ENCODE peak calls at places on chromosomes 12 and 14, in ten cellular contexts. One of them, this sample, is unnamed.

GRCh38 chr12:40312982-40313576 is 88.3 kb downstream of the LRRK2 start:
- DNase-seq in foreskin fibroblast: peak
- DNase-seq in HCT116: no peak
- DNase-seq in choroid plexus epithelial cell: peak
- DNase-seq in skeletal muscle cell: no peak
- DNase-seq in CD8-positive, alpha-beta memory T cell: no peak
- DNase-seq in heart left ventricle: no peak
- DNase-seq in CD8-positive, alpha-beta T cell: no peak
- DNase-seq in lung: no peak
- DNase-seq in aorta: no peak
- DNase-seq in this sample: no peak

GRCh38 chr12:100356646-100357223 is at the start of gene SLC17A8:
- DNase-seq in foreskin fibroblast: peak
- DNase-seq in HCT116: no peak
- DNase-seq in choroid plexus epithelial cell: no peak
- DNase-seq in skeletal muscle cell: no peak
- DNase-seq in CD8-positive, alpha-beta memory T cell: no peak
- DNase-seq in heart left ventricle: no peak
- DNase-seq in CD8-positive, alpha-beta T cell: no peak
- DNase-seq in lung: no peak
- DNase-seq in aorta: no peak
- DNase-seq in this sample: no peak

GRCh38 chr12:79217306-79217705 is 352.7 kb downstream of the SYT1 start:
- DNase-seq in foreskin fibroblast: no peak
- DNase-seq in HCT116: no peak
- DNase-seq in choroid plexus epithelial cell: no peak
- DNase-seq in skeletal muscle cell: no peak
- DNase-seq in CD8-positive, alpha-beta memory T cell: no peak
- DNase-seq in heart left ventricle: no peak
- DNase-seq in CD8-positive, alpha-beta T cell: no peak
- DNase-seq in lung: no peak
- DNase-seq in aorta: no peak
- DNase-seq in this sample: no peak

GRCh38 chr14:59243174-59243573 is 54.7 kb downstream of the DAAM1 start:
- DNase-seq in foreskin fibroblast: no peak
- DNase-seq in HCT116: no peak
- DNase-seq in choroid plexus epithelial cell: no peak
- DNase-seq in skeletal muscle cell: no peak
- DNase-seq in CD8-positive, alpha-beta memory T cell: no peak
- DNase-seq in heart left ventricle: no peak
- DNase-seq in CD8-positive, alpha-beta T cell: no peak
- DNase-seq in lung: no peak
- DNase-seq in aorta: no peak
- DNase-seq in this sample: no peak

GRCh38 chr12:4290011-4290790 is 16.6 kb downstream of the CCND2 start:
- DNase-seq in foreskin fibroblast: no peak
- DNase-seq in HCT116: no peak
- DNase-seq in choroid plexus epithelial cell: no peak
- DNase-seq in skeletal muscle cell: no peak
- DNase-seq in CD8-positive, alpha-beta memory T cell: no peak
- DNase-seq in heart left ventricle: peak
- DNase-seq in CD8-positive, alpha-beta T cell: no peak
- DNase-seq in lung: no peak
- DNase-seq in aorta: no peak
- DNase-seq in this sample: no peak

GRCh38 chr12:105978276-105978675 is 160.5 kb downstream of the NUAK1 start:
- DNase-seq in foreskin fibroblast: no peak
- DNase-seq in HCT116: no peak
- DNase-seq in choroid plexus epithelial cell: no peak
- DNase-seq in skeletal muscle cell: no peak
- DNase-seq in CD8-positive, alpha-beta memory T cell: no peak
- DNase-seq in heart left ventricle: no peak
- DNase-seq in CD8-positive, alpha-beta T cell: no peak
- DNase-seq in lung: no peak
- DNase-seq in aorta: no peak
- DNase-seq in this sample: no peak

GRCh38 chr14:104322531-104323466 is 184.4 kb downstream of the KIF26A start:
- DNase-seq in foreskin fibroblast: no peak
- DNase-seq in HCT116: no peak
- DNase-seq in choroid plexus epithelial cell: no peak
- DNase-seq in skeletal muscle cell: no peak
- DNase-seq in CD8-positive, alpha-beta memory T cell: no peak
- DNase-seq in heart left ventricle: no peak
- DNase-seq in CD8-positive, alpha-beta T cell: no peak
- DNase-seq in lung: no peak
- DNase-seq in aorta: no peak
- DNase-seq in this sample: no peak

GRCh38 chr14:101115652-101116051 is 212.1 kb upstream of the RTL1 start:
- DNase-seq in foreskin fibroblast: no peak
- DNase-seq in HCT116: no peak
- DNase-seq in choroid plexus epithelial cell: no peak
- DNase-seq in skeletal muscle cell: no peak
- DNase-seq in CD8-positive, alpha-beta memory T cell: no peak
- DNase-seq in heart left ventricle: no peak
- DNase-seq in CD8-positive, alpha-beta T cell: no peak
- DNase-seq in lung: no peak
- DNase-seq in aorta: no peak
- DNase-seq in this sample: no peak

GRCh38 chr12:108630481-108631207 is 3.0 kb downstream of the SELPLG start:
- DNase-seq in foreskin fibroblast: peak
- DNase-seq in HCT116: no peak
- DNase-seq in choroid plexus epithelial cell: peak
- DNase-seq in skeletal muscle cell: no peak
- DNase-seq in CD8-positive, alpha-beta memory T cell: peak
- DNase-seq in heart left ventricle: peak
- DNase-seq in CD8-positive, alpha-beta T cell: no peak
- DNase-seq in lung: no peak
- DNase-seq in aorta: peak
- DNase-seq in this sample: no peak

GRCh38 chr12:131007031-131007793 is 53.5 kb downstream of the ADGRD1 start:
- DNase-seq in foreskin fibroblast: peak
- DNase-seq in HCT116: no peak
- DNase-seq in choroid plexus epithelial cell: no peak
- DNase-seq in skeletal muscle cell: no peak
- DNase-seq in CD8-positive, alpha-beta memory T cell: peak
- DNase-seq in heart left ventricle: peak
- DNase-seq in CD8-positive, alpha-beta T cell: no peak
- DNase-seq in lung: no peak
- DNase-seq in aorta: peak
- DNase-seq in this sample: peak

GRCh38 chr12:113097716-113098427 is 37.7 kb downstream of the RASAL1 start:
- DNase-seq in foreskin fibroblast: peak
- DNase-seq in HCT116: no peak
- DNase-seq in choroid plexus epithelial cell: peak
- DNase-seq in skeletal muscle cell: no peak
- DNase-seq in CD8-positive, alpha-beta memory T cell: no peak
- DNase-seq in heart left ventricle: peak
- DNase-seq in CD8-positive, alpha-beta T cell: no peak
- DNase-seq in lung: no peak
- DNase-seq in aorta: no peak
- DNase-seq in this sample: peak

GRCh38 chr12:120093592-120094355 is 22.8 kb downstream of the RAB35 start:
- DNase-seq in foreskin fibroblast: no peak
- DNase-seq in HCT116: no peak
- DNase-seq in choroid plexus epithelial cell: peak
- DNase-seq in skeletal muscle cell: no peak
- DNase-seq in CD8-positive, alpha-beta memory T cell: no peak
- DNase-seq in heart left ventricle: no peak
- DNase-seq in CD8-positive, alpha-beta T cell: no peak
- DNase-seq in lung: no peak
- DNase-seq in aorta: peak
- DNase-seq in this sample: no peak
- H3K4me3 ChIP-seq in foreskin fibroblast: no peak
- H3K4me3 ChIP-seq in HCT116: no peak
- H3K4me3 ChIP-seq in choroid plexus epithelial cell: no peak
- H3K4me3 ChIP-seq in skeletal muscle cell: no peak
- H3K4me3 ChIP-seq in CD8-positive, alpha-beta memory T cell: no peak
- H3K4me3 ChIP-seq in heart left ventricle: no peak
- H3K4me3 ChIP-seq in CD8-positive, alpha-beta T cell: no peak
- H3K4me3 ChIP-seq in lung: no peak
- H3K4me3 ChIP-seq in aorta: no peak
- H3K4me3 ChIP-seq in this sample: no peak

DNA sequence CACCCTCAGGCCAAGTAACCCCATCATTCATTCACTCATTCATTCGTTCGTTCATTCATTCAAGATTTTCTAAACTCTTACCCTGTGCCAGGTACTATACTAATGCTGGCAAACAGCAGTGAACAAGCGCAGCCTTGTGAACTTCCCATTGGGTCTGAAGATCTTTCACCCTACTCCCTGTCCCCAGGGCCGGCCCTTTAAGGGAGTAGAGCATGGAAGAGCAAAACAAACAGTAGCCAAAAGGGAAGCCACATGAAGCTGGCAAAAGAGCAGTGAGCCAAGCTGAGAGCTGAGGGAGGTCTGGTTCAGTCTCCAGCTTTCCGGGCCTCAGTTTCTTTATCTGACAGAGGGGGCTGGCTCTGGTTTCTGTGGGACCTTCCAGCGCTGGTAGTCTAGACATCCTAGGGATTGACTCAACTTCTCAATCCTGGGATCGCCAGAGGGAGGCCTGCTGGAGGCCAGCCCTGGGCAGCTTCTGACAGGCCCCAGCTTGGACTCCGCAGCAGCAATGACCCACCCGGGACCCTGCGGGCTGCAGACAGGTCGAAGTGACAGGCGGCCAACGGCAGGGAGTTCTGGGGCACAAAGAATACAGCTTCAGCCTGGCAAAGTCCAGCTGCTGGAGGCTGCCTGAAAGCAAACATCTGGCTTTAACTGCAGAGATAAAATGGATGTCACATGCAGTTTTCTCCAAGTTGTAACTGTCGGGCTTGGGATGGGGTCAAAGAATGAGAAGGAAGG is 27.1 kb downstream of the ACTN1 start:
- DNase-seq in foreskin fibroblast: no peak
- DNase-seq in HCT116: no peak
- DNase-seq in choroid plexus epithelial cell: no peak
- DNase-seq in skeletal muscle cell: no peak
- DNase-seq in CD8-positive, alpha-beta memory T cell: no peak
- DNase-seq in heart left ventricle: no peak
- DNase-seq in CD8-positive, alpha-beta T cell: no peak
- DNase-seq in lung: no peak
- DNase-seq in aorta: no peak
- DNase-seq in this sample: no peak
- H3K4me3 ChIP-seq in foreskin fibroblast: peak
- H3K4me3 ChIP-seq in HCT116: no peak
- H3K4me3 ChIP-seq in choroid plexus epithelial cell: no peak
- H3K4me3 ChIP-seq in skeletal muscle cell: no peak
- H3K4me3 ChIP-seq in CD8-positive, alpha-beta memory T cell: no peak
- H3K4me3 ChIP-seq in heart left ventricle: no peak
- H3K4me3 ChIP-seq in CD8-positive, alpha-beta T cell: peak
- H3K4me3 ChIP-seq in lung: no peak
- H3K4me3 ChIP-seq in aorta: no peak
- H3K4me3 ChIP-seq in this sample: no peak

GRCh38 chr12:6957151-6957701 is 6.1 kb downstream of the PTPN6 start:
- DNase-seq in foreskin fibroblast: no peak
- DNase-seq in HCT116: no peak
- DNase-seq in choroid plexus epithelial cell: no peak
- DNase-seq in skeletal muscle cell: no peak
- DNase-seq in CD8-positive, alpha-beta memory T cell: peak
- DNase-seq in heart left ventricle: no peak
- DNase-seq in CD8-positive, alpha-beta T cell: no peak
- DNase-seq in lung: no peak
- DNase-seq in aorta: no peak
- DNase-seq in this sample: no peak

GRCh38 chr12:6960291-6961277 is 9.4 kb downstream of the PTPN6 start:
- DNase-seq in foreskin fibroblast: peak
- DNase-seq in HCT116: no peak
- DNase-seq in choroid plexus epithelial cell: peak
- DNase-seq in skeletal muscle cell: no peak
- DNase-seq in CD8-positive, alpha-beta memory T cell: peak
- DNase-seq in heart left ventricle: peak
- DNase-seq in CD8-positive, alpha-beta T cell: no peak
- DNase-seq in lung: no peak
- DNase-seq in aorta: no peak
- DNase-seq in this sample: peak

GRCh38 chr12:6959376-6960290 is 8.5 kb downstream of the PTPN6 start:
- DNase-seq in foreskin fibroblast: no peak
- DNase-seq in HCT116: no peak
- DNase-seq in choroid plexus epithelial cell: no peak
- DNase-seq in skeletal muscle cell: no peak
- DNase-seq in CD8-positive, alpha-beta memory T cell: peak
- DNase-seq in heart left ventricle: no peak
- DNase-seq in CD8-positive, alpha-beta T cell: no peak
- DNase-seq in lung: no peak
- DNase-seq in aorta: peak
- DNase-seq in this sample: peak

GRCh38 chr12:6957741-6958608 is 6.8 kb downstream of the PTPN6 start:
- DNase-seq in foreskin fibroblast: no peak
- DNase-seq in HCT116: no peak
- DNase-seq in choroid plexus epithelial cell: no peak
- DNase-seq in skeletal muscle cell: no peak
- DNase-seq in CD8-positive, alpha-beta memory T cell: peak
- DNase-seq in heart left ventricle: no peak
- DNase-seq in CD8-positive, alpha-beta T cell: no peak
- DNase-seq in lung: no peak
- DNase-seq in aorta: no peak
- DNase-seq in this sample: no peak

GRCh38 chr12:6958609-6959375 is 7.6 kb downstream of the PTPN6 start:
- DNase-seq in foreskin fibroblast: no peak
- DNase-seq in HCT116: no peak
- DNase-seq in choroid plexus epithelial cell: no peak
- DNase-seq in skeletal muscle cell: no peak
- DNase-seq in CD8-positive, alpha-beta memory T cell: peak
- DNase-seq in heart left ventricle: no peak
- DNase-seq in CD8-positive, alpha-beta T cell: no peak
- DNase-seq in lung: no peak
- DNase-seq in aorta: no peak
- DNase-seq in this sample: peak
- H3K4me3 ChIP-seq in foreskin fibroblast: no peak
- H3K4me3 ChIP-seq in HCT116: no peak
- H3K4me3 ChIP-seq in choroid plexus epithelial cell: no peak
- H3K4me3 ChIP-seq in skeletal muscle cell: no peak
- H3K4me3 ChIP-seq in CD8-positive, alpha-beta memory T cell: peak
- H3K4me3 ChIP-seq in heart left ventricle: peak
- H3K4me3 ChIP-seq in CD8-positive, alpha-beta T cell: peak
- H3K4me3 ChIP-seq in lung: no peak
- H3K4me3 ChIP-seq in aorta: no peak
- H3K4me3 ChIP-seq in this sample: no peak

DNA sequence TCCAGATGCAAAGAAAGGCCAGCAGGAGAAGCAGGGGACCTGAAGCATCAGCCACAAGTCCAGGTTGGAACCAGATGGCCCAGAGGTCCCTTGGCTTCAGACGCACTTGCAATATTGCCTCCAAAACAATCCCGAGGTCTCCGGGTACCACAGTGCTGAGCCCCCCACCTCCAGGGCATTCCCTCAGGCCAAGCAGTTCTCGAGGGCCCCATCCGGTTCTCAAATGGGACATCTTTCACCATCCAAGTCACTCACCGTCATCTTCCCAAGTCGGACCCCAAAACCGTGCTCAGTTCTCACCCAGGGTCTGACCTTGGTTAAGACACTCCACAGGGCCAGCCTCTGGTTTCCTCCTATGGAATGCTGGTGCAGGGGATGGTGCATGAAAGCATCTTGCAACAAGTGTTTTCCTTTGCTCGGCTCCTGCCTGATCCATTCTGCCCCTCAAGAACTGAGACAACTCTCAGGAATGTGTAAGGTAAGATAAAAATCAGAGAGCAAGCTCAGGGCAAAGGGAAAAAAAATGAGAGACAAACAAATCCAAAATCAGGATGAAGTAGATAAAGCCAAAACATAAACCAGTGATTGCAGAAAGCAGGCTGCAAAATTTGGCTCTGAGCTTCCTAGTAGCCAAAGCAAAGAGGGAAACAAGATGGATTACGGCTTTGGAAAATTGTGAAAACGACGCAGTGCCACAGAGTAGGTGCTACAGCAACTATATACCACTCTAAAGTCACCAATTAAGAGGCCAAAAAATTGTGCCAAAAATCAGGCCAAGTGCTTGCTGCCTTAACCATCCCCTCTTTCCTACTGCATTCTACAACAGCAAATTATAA is 8.0 kb downstream of the NCOR2 start:
- DNase-seq in foreskin fibroblast: no peak
- DNase-seq in HCT116: no peak
- DNase-seq in choroid plexus epithelial cell: no peak
- DNase-seq in skeletal muscle cell: no peak
- DNase-seq in CD8-positive, alpha-beta memory T cell: no peak
- DNase-seq in heart left ventricle: no peak
- DNase-seq in CD8-positive, alpha-beta T cell: no peak
- DNase-seq in lung: no peak
- DNase-seq in aorta: peak
- DNase-seq in this sample: no peak
- H3K4me3 ChIP-seq in foreskin fibroblast: no peak
- H3K4me3 ChIP-seq in HCT116: no peak
- H3K4me3 ChIP-seq in choroid plexus epithelial cell: no peak
- H3K4me3 ChIP-seq in skeletal muscle cell: no peak
- H3K4me3 ChIP-seq in CD8-positive, alpha-beta memory T cell: no peak
- H3K4me3 ChIP-seq in heart left ventricle: no peak
- H3K4me3 ChIP-seq in CD8-positive, alpha-beta T cell: no peak
- H3K4me3 ChIP-seq in lung: no peak
- H3K4me3 ChIP-seq in aorta: no peak
- H3K4me3 ChIP-seq in this sample: no peak

This sample was measured in psoas muscle.